ENCODE peak calls at places on chromosome 22, in nine cellular contexts. C is cardiac muscle cell; P is SK-N-MC; Y is DND-41; S is CD4-positive, CD25-positive, alpha-beta regulatory T cell; W is CD8-positive, alpha-beta T cell; I is heart left ventricle; L is endothelial cell of umbilical vein; G is body of pancreas. Z is an unnamed sample.

GRCh38 chr22:25814685-25815084 is 72.7 kb downstream of the MYO18B start:
- DNase-seq in C (no peak), P (no peak), Y (no peak), S (no peak), W (no peak), I (no peak), L (no peak), G (no peak), Z (no peak)

GRCh38 chr22:43401661-43402060 is 10.2 kb upstream of the MPPED1 start:
- DNase-seq in C (no peak), P (no peak), Y (no peak), S (no peak), W (no peak), I (no peak), L (no peak), G (no peak), Z (no peak)

GRCh38 chr22:36986242-36986821 is 32.9 kb downstream of the TST start:
- DNase-seq in C (no peak), P (no peak), Y (peak), S (peak), W (no peak), I (no peak), L (peak), G (peak), Z (no peak)

GRCh38 chr22:44549021-44549420 is 51.0 kb upstream of the RTL6 start:
- DNase-seq in C (no peak), P (no peak), Y (no peak), S (no peak), W (no peak), I (no peak), L (no peak), G (no peak), Z (no peak)

GRCh38 chr22:43969021-43969878 is 14.0 kb downstream of the SAMM50 start:
- DNase-seq in C (no peak), P (no peak), Y (no peak), S (no peak), W (no peak), I (no peak), L (no peak), G (no peak), Z (no peak)

GRCh38 chr22:19463491-19464469 is 15.2 kb downstream of the UFD1 start:
- DNase-seq in C (no peak), P (no peak), Y (no peak), S (no peak), W (no peak), I (no peak), L (no peak), G (no peak), Z (no peak)

GRCh38 chr22:37133304-37134018 is 16.3 kb downstream of the IL2RB start:
- DNase-seq in C (no peak), P (no peak), Y (no peak), S (no peak), W (no peak), I (no peak), L (no peak), G (no peak), Z (no peak)

GRCh38 chr22:20994128-20994901 is 7.6 kb downstream of the THAP7 start:
- DNase-seq in C (no peak), P (no peak), Y (no peak), S (no peak), W (no peak), I (peak), L (no peak), G (no peak), Z (no peak)

GRCh38 chr22:20750461-20751184 is 23.3 kb upstream of the SERPIND1 start:
- DNase-seq in C (peak), P (no peak), Y (no peak), S (no peak), W (peak), I (peak), L (peak), G (peak), Z (peak)

GRCh38 chr22:43971112-43971511 is 15.9 kb downstream of the SAMM50 start:
- DNase-seq in C (no peak), P (no peak), Y (no peak), S (no peak), W (no peak), I (no peak), L (no peak), G (no peak), Z (no peak)

GRCh38 chr22:20033045-20033706 is 12.3 kb downstream of the TANGO2 start:
- DNase-seq in C (no peak), P (no peak), Y (no peak), S (no peak), W (no peak), I (peak), L (no peak), G (peak), Z (peak)

GRCh38 chr22:29470159-29470855 is 9.7 kb upstream of the NEFH start:
- DNase-seq in C (peak), P (no peak), Y (peak), S (peak), W (peak), I (peak), L (peak), G (peak), Z (peak)

GRCh38 chr22:24983151-24983550 is 30.6 kb downstream of the KIAA1671 start:
- DNase-seq in C (no peak), P (no peak), Y (no peak), S (no peak), W (no peak), I (peak), L (peak), G (no peak), Z (no peak)

GRCh38 chr22:28506207-28506606 is 173.4 kb downstream of the TTC28 start:
- DNase-seq in C (no peak), P (no peak), Y (no peak), S (no peak), W (no peak), I (no peak), L (no peak), G (no peak), Z (no peak)

GRCh38 chr22:44292521-44292920 is 20.2 kb downstream of the SHISAL1 start:
- DNase-seq in C (no peak), P (no peak), Y (no peak), S (no peak), W (no peak), I (no peak), L (no peak), G (no peak), Z (no peak)

GRCh38 chr22:36977401-36977861 is 41.8 kb downstream of the TST start:
- DNase-seq in C (peak), P (no peak), Y (peak), S (peak), W (peak), I (peak), L (peak), G (peak), Z (peak)

GRCh38 chr22:37079668-37080171 is 28.2 kb downstream of the KCTD17 start:
- DNase-seq in C (no peak), P (no peak), Y (no peak), S (peak), W (peak), I (no peak), L (peak), G (no peak), Z (no peak)

GRCh38 chr22:20573176-20573829 is 65.9 kb downstream of the MED15 start:
- DNase-seq in C (no peak), P (no peak), Y (no peak), S (no peak), W (no peak), I (no peak), L (no peak), G (no peak), Z (no peak)

GRCh38 chr22:43546186-43546585 is 134.4 kb downstream of the MPPED1 start:
- DNase-seq in C (no peak), P (no peak), Y (no peak), S (no peak), W (no peak), I (no peak), L (no peak), G (no peak), Z (no peak)

GRCh38 chr22:29479417-29480261 is at the start of gene NEFH:
- DNase-seq in C (peak), P (no peak), Y (no peak), S (no peak), W (no peak), I (no peak), L (no peak), G (no peak), Z (peak)

GRCh38 chr22:18012528-18012927 is 11.8 kb downstream of the MICAL3 start:
- DNase-seq in C (no peak), P (no peak), Y (no peak), S (no peak), W (no peak), I (no peak), L (no peak), G (no peak), Z (no peak)

GRCh38 chr22:44086759-44087158 is 62.7 kb downstream of the PARVB start:
- DNase-seq in C (no peak), P (no peak), Y (no peak), S (no peak), W (no peak), I (no peak), L (no peak), G (no peak), Z (no peak)

GRCh38 chr22:28978158-28978557 is 83.5 kb downstream of the C22orf31 start:
- DNase-seq in C (peak), P (no peak), Y (no peak), S (no peak), W (no peak), I (peak), L (no peak), G (no peak), Z (peak)

DNA sequence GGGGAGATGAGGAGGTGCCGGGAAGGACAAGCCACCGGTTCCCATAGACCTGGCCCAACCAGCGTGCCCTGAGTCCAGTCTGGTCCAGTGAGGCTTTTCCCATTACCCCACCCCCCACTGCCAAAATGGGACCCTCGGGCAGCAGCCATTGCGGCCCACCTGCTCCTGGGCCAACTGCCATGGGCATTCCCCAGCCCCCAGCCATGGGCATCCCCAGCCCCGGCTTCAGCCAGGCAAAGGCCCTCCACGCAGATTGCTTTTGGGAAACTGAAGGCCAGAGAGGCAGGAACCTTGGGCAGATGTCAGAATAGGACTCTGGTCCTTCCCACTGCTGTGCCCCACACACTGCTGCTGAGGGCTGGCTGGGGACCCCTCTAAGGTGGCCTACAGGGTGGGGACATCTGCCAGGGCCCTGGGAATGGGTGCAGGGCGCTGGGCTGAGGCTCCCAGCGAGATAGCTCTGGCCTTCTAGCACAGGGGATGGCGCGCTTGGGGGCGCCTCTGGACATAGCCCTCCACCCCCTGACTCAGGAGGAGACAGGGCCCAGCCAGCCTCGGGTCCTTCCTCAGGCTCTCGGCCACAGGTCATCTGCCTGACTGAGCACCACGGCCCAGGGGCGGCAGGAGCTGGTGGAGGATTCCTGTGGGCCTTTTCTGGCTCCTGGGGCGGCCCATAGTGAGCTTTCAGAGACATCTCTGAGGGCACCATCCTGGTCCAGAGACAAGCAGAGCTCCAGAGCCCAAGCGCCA is 4.9 kb downstream of the PIM3 start:
- DNase-seq in C (no peak), P (no peak), Y (no peak), S (no peak), W (no peak), I (peak), L (no peak), G (peak), Z (peak)
- H3K27ac ChIP-seq in C (peak), P (peak), Y (no peak), S (peak), W (no peak), I (peak), L (no peak), G (no peak), Z (peak)

GRCh38 chr22:38291201-38291777 is 18.5 kb upstream of the TMEM184B start:
- DNase-seq in C (no peak), P (no peak), Y (no peak), S (no peak), W (no peak), I (peak), L (no peak), G (no peak), Z (no peak)
- H3K27ac ChIP-seq in C (peak), P (no peak), Y (no peak), S (no peak), W (no peak), I (peak), L (no peak), G (no peak), Z (peak)

GRCh38 chr22:30602049-30602448 is 4.9 kb upstream of the TCN2 start:
- DNase-seq in C (peak), P (no peak), Y (no peak), S (peak), W (no peak), I (no peak), L (peak), G (no peak), Z (no peak)
- H3K27ac ChIP-seq in C (no peak), P (no peak), Y (no peak), S (no peak), W (no peak), I (no peak), L (no peak), G (no peak), Z (no peak)

GRCh38 chr22:48950151-48950915 is 877.3 kb downstream of the BRD1 start:
- DNase-seq in C (no peak), P (no peak), Y (no peak), S (no peak), W (no peak), I (no peak), L (no peak), G (no peak), Z (no peak)
- H3K27ac ChIP-seq in C (no peak), P (no peak), Y (no peak), S (no peak), W (no peak), I (no peak), L (no peak), G (no peak), Z (no peak)

GRCh38 chr22:42399315-42400271 is 32.6 kb downstream of the NFAM1 start:
- DNase-seq in C (peak), P (peak), Y (peak), S (no peak), W (no peak), I (no peak), L (no peak), G (no peak), Z (no peak)
- H3K27ac ChIP-seq in C (peak), P (no peak), Y (no peak), S (no peak), W (no peak), I (no peak), L (no peak), G (no peak), Z (no peak)

DNA sequence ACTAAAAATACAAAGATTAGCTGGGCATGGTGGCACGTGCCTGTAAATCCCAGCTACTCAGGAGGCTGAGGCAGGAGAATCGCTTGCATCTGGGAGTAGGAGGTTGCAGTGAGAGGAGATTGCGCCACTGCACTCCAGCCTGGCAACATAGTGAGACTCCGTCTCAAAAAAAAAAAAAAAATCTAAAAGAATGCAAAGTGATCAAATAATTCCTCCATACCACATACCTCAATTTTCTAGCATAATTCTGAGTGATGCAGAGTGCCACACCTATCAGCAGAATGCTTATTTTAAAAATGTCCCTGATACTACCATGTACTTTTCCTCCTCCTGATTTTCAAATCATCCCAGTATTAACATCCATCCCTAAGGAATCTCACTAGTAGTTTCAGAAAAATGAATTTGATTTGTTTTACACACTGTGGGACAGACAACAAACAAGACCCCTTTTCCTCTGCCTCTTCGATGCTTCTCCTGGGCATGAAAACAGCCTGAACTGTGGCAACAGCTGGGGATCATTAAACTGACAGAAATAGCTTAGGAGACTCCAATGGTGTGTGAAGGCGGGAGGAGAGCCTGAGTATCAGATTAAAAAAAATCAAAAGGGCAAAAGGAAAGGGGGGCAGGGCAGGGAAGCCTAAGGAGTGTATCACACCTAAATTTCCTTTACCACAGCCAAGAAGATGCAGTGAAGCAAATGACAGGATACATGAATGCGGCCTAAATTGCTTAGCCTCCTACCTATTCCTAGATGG is 114.7 kb downstream of the SGSM3 start:
- DNase-seq in C (no peak), P (no peak), Y (no peak), S (no peak), W (no peak), I (no peak), L (no peak), G (no peak), Z (no peak)
- H3K27ac ChIP-seq in C (no peak), P (peak), Y (no peak), S (no peak), W (no peak), I (no peak), L (no peak), G (no peak), Z (no peak)

GRCh38 chr22:33864723-33865130 is 55.5 kb downstream of the LARGE1 start:
- DNase-seq in C (no peak), P (no peak), Y (no peak), S (no peak), W (no peak), I (peak), L (no peak), G (no peak), Z (no peak)
- H3K27ac ChIP-seq in C (peak), P (no peak), Y (no peak), S (no peak), W (no peak), I (peak), L (no peak), G (no peak), Z (peak)

GRCh38 chr22:27450448-27450847 is 351.1 kb downstream of the MN1 start:
- DNase-seq in C (no peak), P (no peak), Y (no peak), S (no peak), W (no peak), I (no peak), L (no peak), G (no peak), Z (no peak)

GRCh38 chr22:27453688-27454087 is 347.9 kb downstream of the MN1 start:
- DNase-seq in C (no peak), P (no peak), Y (no peak), S (no peak), W (no peak), I (no peak), L (no peak), G (no peak), Z (no peak)

GRCh38 chr22:27454807-27455450 is 346.6 kb downstream of the MN1 start:
- DNase-seq in C (no peak), P (no peak), Y (no peak), S (no peak), W (no peak), I (no peak), L (no peak), G (no peak), Z (no peak)

GRCh38 chr22:27452245-27452644 is 349.3 kb downstream of the MN1 start:
- DNase-seq in C (no peak), P (no peak), Y (no peak), S (no peak), W (no peak), I (no peak), L (no peak), G (no peak), Z (no peak)

DNA sequence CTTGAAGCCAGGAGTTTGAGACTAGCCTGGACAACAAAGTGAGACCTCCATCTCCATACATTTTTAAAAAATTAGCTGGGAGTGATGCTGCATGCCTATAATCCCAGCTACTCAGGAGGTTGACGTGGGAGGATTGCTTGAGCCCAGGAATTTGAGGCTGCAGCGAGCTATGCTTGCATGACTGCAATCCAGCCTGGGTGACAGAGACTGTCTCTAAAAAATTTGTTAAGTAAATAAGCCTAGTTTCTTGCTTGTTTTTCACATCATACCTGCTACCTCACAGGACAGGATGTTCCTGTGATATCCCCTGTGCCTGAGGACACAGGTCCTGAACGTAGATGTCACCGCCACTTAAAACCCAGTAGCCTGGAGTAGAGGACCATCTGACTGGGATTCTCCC is 348.6 kb downstream of the MN1 start:
- DNase-seq in C (no peak), P (no peak), Y (no peak), S (no peak), W (no peak), I (no peak), L (no peak), G (no peak), Z (no peak)
- H3K27ac ChIP-seq in C (no peak), P (no peak), Y (no peak), S (no peak), W (no peak), I (no peak), L (no peak), G (no peak), Z (no peak)

GRCh38 chr22:47198801-47199251 is 436.4 kb downstream of the TBC1D22A start:
- DNase-seq in C (no peak), P (no peak), Y (no peak), S (no peak), W (peak), I (peak), L (no peak), G (peak), Z (no peak)
- H3K27ac ChIP-seq in C (no peak), P (no peak), Y (no peak), S (no peak), W (no peak), I (no peak), L (no peak), G (no peak), Z (no peak)

GRCh38 chr22:39353346-39353745 is 3.6 kb downstream of the SYNGR1 start:
- DNase-seq in C (no peak), P (no peak), Y (no peak), S (no peak), W (no peak), I (no peak), L (no peak), G (no peak), Z (no peak)
- H3K27ac ChIP-seq in C (no peak), P (peak), Y (no peak), S (no peak), W (no peak), I (no peak), L (no peak), G (no peak), Z (no peak)